ENCODE peak calls at places on chromosomes 11 and 22, in six cellular contexts. P is fibroblast of pulmonary artery; O is central memory CD4-positive, alpha-beta T cell; T is RKO; N is mesenchymal stem cell; H is SW480. E is an unnamed sample.

GRCh38 chr11:119371778-119372182 is 9.7 kb downstream of the USP2 start:
- DNase-seq in P (no peak), O (no peak), T (peak; percentile 59), N (no peak), H (peak; percentile 47), E (peak; percentile 38)

GRCh38 chr11:131749100-131749499 is 378.7 kb downstream of the NTM start:
- DNase-seq in P (peak; percentile 96), O (no peak), T (no peak), N (peak; percentile 60), H (no peak), E (peak; percentile 76)

GRCh38 chr11:11841121-11841604 is 609 bp upstream of the USP47 start:
- DNase-seq in P (peak; percentile 24), O (peak; percentile 9), T (peak; percentile 57), N (no peak), H (peak; percentile 50), E (no peak)

GRCh38 chr22:19530751-19531150 is 6.5 kb upstream of the CLDN5 start:
- DNase-seq in P (no peak), O (no peak), T (no peak), N (no peak), H (no peak), E (no peak)

GRCh38 chr11:1055109-1055703 is 18.7 kb upstream of the MUC6 start:
- DNase-seq in P (no peak), O (no peak), T (no peak), N (no peak), H (no peak), E (no peak)

GRCh38 chr11:111944651-111945051 is 7.5 kb downstream of the DIXDC1 start:
- DNase-seq in P (peak; percentile 90), O (no peak), T (peak; percentile 27), N (peak; percentile 96), H (no peak), E (peak; percentile 88)

GRCh38 chr22:36081023-36081431 is 52.4 kb upstream of the RBFOX2 start:
- DNase-seq in P (peak; percentile 69), O (no peak), T (no peak), N (peak; percentile 98), H (no peak), E (peak; percentile 92)

GRCh38 chr11:78773077-78773476 is 198.4 kb upstream of the NARS2 start:
- DNase-seq in P (no peak), O (no peak), T (no peak), N (peak; percentile 22), H (no peak), E (no peak)

GRCh38 chr11:131561486-131561885 is 191.1 kb downstream of the NTM start:
- DNase-seq in P (no peak), O (no peak), T (no peak), N (no peak), H (no peak), E (no peak)

GRCh38 chr22:36027960-36028645 is 521 bp downstream of the RBFOX2 start:
- DNase-seq in P (no peak), O (peak; percentile 6), T (no peak), N (no peak), H (peak; percentile 22), E (peak; percentile 86)

GRCh38 chr22:48871176-48871840 is 956.4 kb downstream of the BRD1 start:
- DNase-seq in P (no peak), O (no peak), T (no peak), N (no peak), H (no peak), E (no peak)

GRCh38 chr22:49853981-49854791 is 542 bp downstream of the ZBED4 start:
- DNase-seq in P (peak; percentile 30), O (no peak), T (peak; percentile 37), N (peak; percentile 53), H (peak; percentile 23), E (peak; percentile 60)

GRCh38 chr22:33657670-33658069 is 262.6 kb downstream of the LARGE1 start:
- DNase-seq in P (no peak), O (no peak), T (no peak), N (no peak), H (no peak), E (no peak)

GRCh38 chr11:128501008-128501407 is 86.3 kb downstream of the ETS1 start:
- DNase-seq in P (no peak), O (no peak), T (no peak), N (no peak), H (no peak), E (no peak)

GRCh38 chr11:18700872-18701271 is 2.3 kb downstream of the TMEM86A start:
- DNase-seq in P (no peak), O (no peak), T (no peak), N (no peak), H (no peak), E (no peak)

GRCh38 chr22:31451709-31452571 is 37.7 kb downstream of the EIF4ENIF1 start:
- DNase-seq in P (peak; percentile 72), O (peak; percentile 25), T (peak; percentile 70), N (peak; percentile 62), H (peak; percentile 20), E (peak; percentile 65)

GRCh38 chr11:12077535-12078280 is 32.7 kb upstream of the MICAL2 start:
- DNase-seq in P (no peak), O (no peak), T (peak; percentile 29), N (peak; percentile 46), H (no peak), E (no peak)

GRCh38 chr22:19419464-19420178 is 11.9 kb downstream of the HIRA start:
- DNase-seq in P (peak; percentile 28), O (peak; percentile 59), T (no peak), N (no peak), H (no peak), E (no peak)

GRCh38 chr11:119091966-119092879 is 7.5 kb downstream of the HMBS start:
- DNase-seq in P (no peak), O (no peak), T (peak; percentile 29), N (no peak), H (no peak), E (peak; percentile 9)

GRCh38 chr22:19055801-19056200 is 66.4 kb downstream of the DGCR2 start:
- DNase-seq in P (no peak), O (no peak), T (no peak), N (no peak), H (no peak), E (no peak)

GRCh38 chr11:65204646-65205601 is 23.2 kb downstream of the CAPN1 start:
- DNase-seq in P (peak; percentile 42), O (peak; percentile 24), T (peak; percentile 36), N (peak; percentile 35), H (no peak), E (peak; percentile 74)

GRCh38 chr11:27242591-27242990 is 120.4 kb downstream of the CCDC34 start:
- DNase-seq in P (peak; percentile 26), O (no peak), T (no peak), N (peak; percentile 22), H (no peak), E (peak; percentile 81)